ENCODE peak calls at places on chromosomes 11 and 22, in eight cellular contexts. J, I, S, M, Y, P, Z and K are unnamed samples.

GRCh38 chr22:36197601-36198146 is 3.9 kb downstream of the APOL4 start:
- DNase-seq in J (no peak), I (no peak), S (no peak), M (no peak), Y (no peak), P (no peak), Z (no peak), K (peak; percentile 61)

GRCh38 chr11:83736689-83737088 is 450.5 kb upstream of the CCDC90B start:
- DNase-seq in J (no peak), I (no peak), S (no peak), M (no peak), Y (no peak), P (no peak), Z (no peak), K (no peak)

GRCh38 chr22:42174062-42174461 is 43.5 kb upstream of the CYP2D6 start:
- DNase-seq in J (no peak), I (no peak), S (no peak), M (no peak), Y (no peak), P (no peak), Z (no peak), K (no peak)

GRCh38 chr11:133650082-133650481 is 117.8 kb upstream of the OPCML start:
- DNase-seq in J (no peak), I (no peak), S (no peak), M (no peak), Y (no peak), P (no peak), Z (no peak), K (no peak)

GRCh38 chr11:10390375-10390774 is 64.7 kb upstream of the AMPD3 start:
- DNase-seq in J (no peak), I (no peak), S (peak; percentile 66), M (no peak), Y (no peak), P (no peak), Z (no peak), K (peak; percentile 49)

GRCh38 chr22:29737251-29738117 is 17.7 kb downstream of the CABP7 start:
- DNase-seq in J (no peak), I (no peak), S (no peak), M (no peak), Y (no peak), P (peak; percentile 48), Z (no peak), K (no peak)

GRCh38 chr11:26649884-26650283 is 72.0 kb downstream of the SLC5A12 start:
- DNase-seq in J (peak; percentile 71), I (no peak), S (peak; percentile 80), M (peak; percentile 64), Y (peak; percentile 62), P (peak; percentile 71), Z (peak; percentile 58), K (peak; percentile 84)

GRCh38 chr11:94152678-94153065 is 24.0 kb downstream of the PANX1 start:
- DNase-seq in J (no peak), I (no peak), S (no peak), M (no peak), Y (no peak), P (no peak), Z (no peak), K (no peak)

GRCh38 chr22:20016734-20017621 is at the start of gene ARVCF:
- DNase-seq in J (peak; percentile 93), I (peak; percentile 93), S (peak; percentile 88), M (peak; percentile 96), Y (peak; percentile 84), P (peak; percentile 93), Z (peak; percentile 93), K (peak; percentile 93)
- TF ChIP-seq CTCF in J (peak; percentile 32), I (no peak), S (no peak), M (no peak), Y (no peak), P (peak; percentile 32), Z (peak; percentile 23), K (peak; percentile 0)

GRCh38 chr11:72681226-72682153 is 7.3 kb upstream of the PDE2A start:
- DNase-seq in J (no peak), I (no peak), S (no peak), M (no peak), Y (peak; percentile 52), P (peak; percentile 52), Z (no peak), K (no peak)

GRCh38 chr11:72682238-72682872 is 8.1 kb upstream of the PDE2A start:
- DNase-seq in J (no peak), I (no peak), S (no peak), M (no peak), Y (no peak), P (no peak), Z (no peak), K (no peak)

GRCh38 chr11:72678524-72678923 is 4.3 kb upstream of the PDE2A start:
- DNase-seq in J (no peak), I (no peak), S (no peak), M (no peak), Y (no peak), P (no peak), Z (no peak), K (no peak)

GRCh38 chr11:72680624-72681158 is 6.5 kb upstream of the PDE2A start:
- DNase-seq in J (no peak), I (no peak), S (no peak), M (no peak), Y (no peak), P (no peak), Z (no peak), K (no peak)

GRCh38 chr11:72679869-72680268 is 5.6 kb upstream of the PDE2A start:
- DNase-seq in J (no peak), I (no peak), S (no peak), M (no peak), Y (no peak), P (no peak), Z (no peak), K (no peak)
- TF ChIP-seq POLR2A in J (no peak), I (no peak), S (no peak), M (no peak), Y (no peak), P (no peak), Z (no peak), K (no peak)

DNA sequence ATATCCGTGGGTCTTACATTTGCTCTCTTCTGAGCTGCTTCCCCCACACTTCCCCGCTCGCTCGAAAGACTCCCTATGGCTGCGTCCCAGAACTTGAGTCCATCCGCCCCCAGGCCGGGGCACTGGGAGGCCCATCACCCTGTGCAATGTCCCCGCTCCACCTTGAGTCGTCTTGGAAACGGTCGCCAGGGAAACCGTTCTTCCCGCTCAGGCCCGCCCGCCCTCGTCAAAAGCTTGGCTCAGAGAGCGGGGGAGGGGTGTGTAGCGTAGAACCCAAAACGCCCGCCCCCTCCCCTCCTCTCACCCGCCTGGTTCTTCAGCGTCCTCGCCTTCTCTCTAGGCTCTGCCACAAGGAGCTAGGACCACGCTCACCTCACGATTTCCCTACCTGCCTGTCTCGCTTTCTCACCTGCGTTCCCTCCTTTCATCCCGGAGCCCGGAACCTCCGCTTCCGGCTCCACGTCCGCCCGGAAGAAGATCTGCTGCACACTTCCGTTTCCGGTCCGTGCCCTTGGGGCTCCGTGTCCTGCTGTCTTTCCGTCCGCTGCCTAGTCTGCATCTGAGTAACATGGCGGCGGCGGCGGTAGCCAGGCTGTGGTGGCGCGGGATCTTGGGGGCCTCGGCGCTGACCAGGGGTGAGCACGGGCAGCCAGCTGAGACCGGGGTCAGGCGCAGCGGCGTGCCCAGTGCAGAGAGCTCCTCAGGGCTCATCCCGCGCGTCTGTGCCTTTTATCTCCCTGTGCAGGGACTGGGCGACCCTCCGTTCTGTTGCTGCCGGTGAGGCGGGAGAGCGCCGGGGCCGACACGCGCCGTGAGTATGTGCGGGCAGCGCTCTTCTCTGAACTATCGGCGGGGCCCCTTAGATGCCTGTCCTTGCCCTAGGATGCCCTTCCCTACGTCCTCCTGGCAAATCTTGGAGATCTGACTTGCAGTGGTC is at the start of the genes KBTBD4 and NDUFS3:
- DNase-seq in J (peak; percentile 92), I (peak; percentile 90), S (peak; percentile 92), M (peak; percentile 95), Y (peak; percentile 92), P (peak; percentile 92), Z (peak; percentile 93), K (peak; percentile 94)
- TF ChIP-seq CTCF in J (no peak), I (no peak), S (no peak), M (no peak), Y (no peak), P (no peak), Z (no peak), K (no peak)

GRCh38 chr11:65498042-65498726 is 661 bp upstream of the MALAT1 start:
- DNase-seq in J (peak; percentile 71), I (peak; percentile 60), S (peak; percentile 82), M (peak; percentile 83), Y (peak; percentile 67), P (peak; percentile 78), Z (peak; percentile 63), K (peak; percentile 73)

GRCh38 chr11:65498727-65498976 is 193 bp upstream of the MALAT1 start:
- DNase-seq in J (no peak), I (no peak), S (no peak), M (no peak), Y (no peak), P (no peak), Z (no peak), K (no peak)

GRCh38 chr11:65498977-65499712 is at the start of gene MALAT1:
- DNase-seq in J (peak; percentile 96), I (peak; percentile 96), S (peak; percentile 96), M (peak; percentile 98), Y (peak; percentile 89), P (peak; percentile 94), Z (peak; percentile 96), K (peak; percentile 96)

GRCh38 chr11:65496304-65497140 is 2.3 kb upstream of the MALAT1 start:
- DNase-seq in J (no peak), I (peak; percentile 46), S (no peak), M (peak; percentile 76), Y (no peak), P (no peak), Z (no peak), K (no peak)

GRCh38 chr11:65497141-65498041 is 1.5 kb upstream of the MALAT1 start:
- DNase-seq in J (peak; percentile 99), I (peak; percentile 99), S (peak; percentile 99), M (peak; percentile 100), Y (peak; percentile 98), P (peak; percentile 99), Z (peak; percentile 99), K (peak; percentile 98)
- TF ChIP-seq POLR2A in J (peak; percentile 96), I (no peak), S (peak; percentile 13), M (peak; percentile 87), Y (peak; percentile 82), P (peak; percentile 71), Z (peak; percentile 96), K (peak; percentile 67)